ENCODE peak calls at places on chromosomes 4 and X, in six cellular contexts. One of them, this sample, is unnamed.

GRCh38 chr4:126051709-126052424 is 737.1 kb downstream of the FAT4 start:
- DNase-seq in sigmoid colon: no peak
- DNase-seq in neural progenitor cell: no peak
- DNase-seq in left lung: peak
- DNase-seq in choroid plexus epithelial cell: peak
- DNase-seq in fibroblast of lung: peak
- DNase-seq in this sample: no peak

GRCh38 chrX:1453390-1453783 is 678 bp upstream of the ASMTL start:
- DNase-seq in sigmoid colon: no peak
- DNase-seq in neural progenitor cell: no peak
- DNase-seq in left lung: no peak
- DNase-seq in choroid plexus epithelial cell: no peak
- DNase-seq in fibroblast of lung: no peak
- DNase-seq in this sample: no peak

GRCh38 chrX:13938053-13938765 is 91.5 kb downstream of the GEMIN8 start:
- DNase-seq in sigmoid colon: no peak
- DNase-seq in neural progenitor cell: peak
- DNase-seq in left lung: no peak
- DNase-seq in choroid plexus epithelial cell: no peak
- DNase-seq in fibroblast of lung: peak
- DNase-seq in this sample: peak

GRCh38 chrX:23505531-23506303 is 161.6 kb upstream of the PRDX4 start:
- DNase-seq in sigmoid colon: no peak
- DNase-seq in neural progenitor cell: peak
- DNase-seq in left lung: no peak
- DNase-seq in choroid plexus epithelial cell: no peak
- DNase-seq in fibroblast of lung: no peak
- DNase-seq in this sample: no peak

GRCh38 chr4:115113382-115114106 is at the start of gene NDST4:
- DNase-seq in sigmoid colon: no peak
- DNase-seq in neural progenitor cell: peak
- DNase-seq in left lung: no peak
- DNase-seq in choroid plexus epithelial cell: peak
- DNase-seq in fibroblast of lung: peak
- DNase-seq in this sample: no peak

GRCh38 chrX:45769919-45770582 is 569.4 kb upstream of the DIPK2B start:
- DNase-seq in sigmoid colon: peak
- DNase-seq in neural progenitor cell: peak
- DNase-seq in left lung: peak
- DNase-seq in choroid plexus epithelial cell: peak
- DNase-seq in fibroblast of lung: peak
- DNase-seq in this sample: peak

GRCh38 chr4:173281420-173282333 is 52.5 kb downstream of the HMGB2 start:
- DNase-seq in sigmoid colon: no peak
- DNase-seq in neural progenitor cell: no peak
- DNase-seq in left lung: no peak
- DNase-seq in choroid plexus epithelial cell: no peak
- DNase-seq in fibroblast of lung: no peak
- DNase-seq in this sample: no peak

GRCh38 chr4:99885063-99885664 is 9.1 kb downstream of the LAMTOR3 start:
- DNase-seq in sigmoid colon: no peak
- DNase-seq in neural progenitor cell: peak
- DNase-seq in left lung: no peak
- DNase-seq in choroid plexus epithelial cell: peak
- DNase-seq in fibroblast of lung: peak
- DNase-seq in this sample: no peak

GRCh38 chr4:1241466-1241935 is 7.4 kb downstream of the CTBP1 start:
- DNase-seq in sigmoid colon: no peak
- DNase-seq in neural progenitor cell: no peak
- DNase-seq in left lung: peak
- DNase-seq in choroid plexus epithelial cell: no peak
- DNase-seq in fibroblast of lung: no peak
- DNase-seq in this sample: no peak

GRCh38 chrX:49155243-49155899 is 7.2 kb upstream of the MAGIX start:
- DNase-seq in sigmoid colon: peak
- DNase-seq in neural progenitor cell: peak
- DNase-seq in left lung: peak
- DNase-seq in choroid plexus epithelial cell: peak
- DNase-seq in fibroblast of lung: peak
- DNase-seq in this sample: no peak

GRCh38 chrX:150730719-150731118 is 37.5 kb downstream of the MTMR1 start:
- DNase-seq in sigmoid colon: no peak
- DNase-seq in neural progenitor cell: no peak
- DNase-seq in left lung: no peak
- DNase-seq in choroid plexus epithelial cell: no peak
- DNase-seq in fibroblast of lung: peak
- DNase-seq in this sample: no peak

GRCh38 chr4:42104521-42104920 is 47.9 kb downstream of the BEND4 start:
- DNase-seq in sigmoid colon: no peak
- DNase-seq in neural progenitor cell: peak
- DNase-seq in left lung: no peak
- DNase-seq in choroid plexus epithelial cell: peak
- DNase-seq in fibroblast of lung: peak
- DNase-seq in this sample: no peak

GRCh38 chr4:19455196-19455595 is 796.5 kb upstream of the SLIT2 start:
- DNase-seq in sigmoid colon: no peak
- DNase-seq in neural progenitor cell: no peak
- DNase-seq in left lung: no peak
- DNase-seq in choroid plexus epithelial cell: no peak
- DNase-seq in fibroblast of lung: no peak
- DNase-seq in this sample: no peak

GRCh38 chrX:149909324-149910177 is 19.8 kb upstream of the HSFX4 start:
- DNase-seq in sigmoid colon: no peak
- DNase-seq in neural progenitor cell: no peak
- DNase-seq in left lung: no peak
- DNase-seq in choroid plexus epithelial cell: no peak
- DNase-seq in fibroblast of lung: no peak
- DNase-seq in this sample: no peak

GRCh38 chr4:161291222-161291621 is 872.6 kb downstream of the FSTL5 start:
- DNase-seq in sigmoid colon: no peak
- DNase-seq in neural progenitor cell: no peak
- DNase-seq in left lung: no peak
- DNase-seq in choroid plexus epithelial cell: no peak
- DNase-seq in fibroblast of lung: no peak
- DNase-seq in this sample: no peak

GRCh38 chrX:9995855-9996339 is 28.7 kb downstream of the CLDN34 start:
- DNase-seq in sigmoid colon: peak
- DNase-seq in neural progenitor cell: peak
- DNase-seq in left lung: peak
- DNase-seq in choroid plexus epithelial cell: peak
- DNase-seq in fibroblast of lung: peak
- DNase-seq in this sample: peak

GRCh38 chr4:144820706-144821105 is 174.8 kb downstream of the HHIP start:
- DNase-seq in sigmoid colon: no peak
- DNase-seq in neural progenitor cell: peak
- DNase-seq in left lung: no peak
- DNase-seq in choroid plexus epithelial cell: peak
- DNase-seq in fibroblast of lung: peak
- DNase-seq in this sample: no peak

GRCh38 chr4:128159967-128160366 is 98.9 kb downstream of the LARP1B start:
- DNase-seq in sigmoid colon: no peak
- DNase-seq in neural progenitor cell: no peak
- DNase-seq in left lung: no peak
- DNase-seq in choroid plexus epithelial cell: peak
- DNase-seq in fibroblast of lung: peak
- DNase-seq in this sample: no peak

GRCh38 chr4:30950737-30951136 is 230.6 kb downstream of the PCDH7 start:
- DNase-seq in sigmoid colon: no peak
- DNase-seq in neural progenitor cell: no peak
- DNase-seq in left lung: no peak
- DNase-seq in choroid plexus epithelial cell: no peak
- DNase-seq in fibroblast of lung: no peak
- DNase-seq in this sample: no peak

GRCh38 chr4:108049406-108049805 is 59.7 kb downstream of the HADH start:
- DNase-seq in sigmoid colon: no peak
- DNase-seq in neural progenitor cell: no peak
- DNase-seq in left lung: no peak
- DNase-seq in choroid plexus epithelial cell: no peak
- DNase-seq in fibroblast of lung: no peak
- DNase-seq in this sample: no peak

GRCh38 chr4:54227261-54228063 is 1.6 kb upstream of the PDGFRA start:
- DNase-seq in sigmoid colon: peak
- DNase-seq in neural progenitor cell: peak
- DNase-seq in left lung: peak
- DNase-seq in choroid plexus epithelial cell: peak
- DNase-seq in fibroblast of lung: peak
- DNase-seq in this sample: no peak

GRCh38 chr4:184427687-184428086 is 46.7 kb downstream of the IRF2 start:
- DNase-seq in sigmoid colon: no peak
- DNase-seq in neural progenitor cell: no peak
- DNase-seq in left lung: no peak
- DNase-seq in choroid plexus epithelial cell: no peak
- DNase-seq in fibroblast of lung: peak
- DNase-seq in this sample: no peak

GRCh38 chr4:23266401-23266800 is 573.7 kb downstream of the GBA3 start:
- DNase-seq in sigmoid colon: no peak
- DNase-seq in neural progenitor cell: peak
- DNase-seq in left lung: no peak
- DNase-seq in choroid plexus epithelial cell: no peak
- DNase-seq in fibroblast of lung: no peak
- DNase-seq in this sample: no peak

GRCh38 chrX:153954618-153955450 is 10.4 kb upstream of the RENBP start:
- DNase-seq in sigmoid colon: no peak
- DNase-seq in neural progenitor cell: no peak
- DNase-seq in left lung: no peak
- DNase-seq in choroid plexus epithelial cell: no peak
- DNase-seq in fibroblast of lung: no peak
- DNase-seq in this sample: no peak

GRCh38 chrX:153953342-153953830 is 8.9 kb upstream of the RENBP start:
- DNase-seq in sigmoid colon: peak
- DNase-seq in neural progenitor cell: peak
- DNase-seq in left lung: peak
- DNase-seq in choroid plexus epithelial cell: peak
- DNase-seq in fibroblast of lung: peak
- DNase-seq in this sample: peak

GRCh38 chrX:153952373-153953026 is 8.1 kb upstream of the RENBP start:
- DNase-seq in sigmoid colon: no peak
- DNase-seq in neural progenitor cell: no peak
- DNase-seq in left lung: no peak
- DNase-seq in choroid plexus epithelial cell: no peak
- DNase-seq in fibroblast of lung: no peak
- DNase-seq in this sample: no peak

GRCh38 chrX:153955451-153955732 is 10.9 kb upstream of the RENBP start:
- DNase-seq in sigmoid colon: no peak
- DNase-seq in neural progenitor cell: no peak
- DNase-seq in left lung: no peak
- DNase-seq in choroid plexus epithelial cell: no peak
- DNase-seq in fibroblast of lung: no peak
- DNase-seq in this sample: no peak

GRCh38 chrX:153953892-153954617 is 9.6 kb upstream of the RENBP start:
- DNase-seq in sigmoid colon: no peak
- DNase-seq in neural progenitor cell: no peak
- DNase-seq in left lung: no peak
- DNase-seq in choroid plexus epithelial cell: no peak
- DNase-seq in fibroblast of lung: no peak
- DNase-seq in this sample: no peak
- TF ChIP-seq CTCF in sigmoid colon: no peak
- TF ChIP-seq CTCF in neural progenitor cell: no peak
- TF ChIP-seq CTCF in left lung: no peak
- TF ChIP-seq CTCF in choroid plexus epithelial cell: no peak
- TF ChIP-seq CTCF in fibroblast of lung: no peak
- TF ChIP-seq CTCF in this sample: peak

GRCh38 chr4:85761803-85762202 is 286.9 kb downstream of the ARHGAP24 start:
- DNase-seq in sigmoid colon: peak
- DNase-seq in neural progenitor cell: no peak
- DNase-seq in left lung: peak
- DNase-seq in choroid plexus epithelial cell: peak
- DNase-seq in fibroblast of lung: peak
- DNase-seq in this sample: no peak

GRCh38 chr4:85755285-85755684 is 280.3 kb downstream of the ARHGAP24 start:
- DNase-seq in sigmoid colon: no peak
- DNase-seq in neural progenitor cell: no peak
- DNase-seq in left lung: no peak
- DNase-seq in choroid plexus epithelial cell: no peak
- DNase-seq in fibroblast of lung: no peak
- DNase-seq in this sample: no peak

GRCh38 chr4:85760521-85760920 is 285.6 kb downstream of the ARHGAP24 start:
- DNase-seq in sigmoid colon: no peak
- DNase-seq in neural progenitor cell: no peak
- DNase-seq in left lung: no peak
- DNase-seq in choroid plexus epithelial cell: no peak
- DNase-seq in fibroblast of lung: no peak
- DNase-seq in this sample: no peak

GRCh38 chr4:85759392-85759791 is 284.4 kb downstream of the ARHGAP24 start:
- DNase-seq in sigmoid colon: no peak
- DNase-seq in neural progenitor cell: no peak
- DNase-seq in left lung: no peak
- DNase-seq in choroid plexus epithelial cell: no peak
- DNase-seq in fibroblast of lung: no peak
- DNase-seq in this sample: no peak

DNA sequence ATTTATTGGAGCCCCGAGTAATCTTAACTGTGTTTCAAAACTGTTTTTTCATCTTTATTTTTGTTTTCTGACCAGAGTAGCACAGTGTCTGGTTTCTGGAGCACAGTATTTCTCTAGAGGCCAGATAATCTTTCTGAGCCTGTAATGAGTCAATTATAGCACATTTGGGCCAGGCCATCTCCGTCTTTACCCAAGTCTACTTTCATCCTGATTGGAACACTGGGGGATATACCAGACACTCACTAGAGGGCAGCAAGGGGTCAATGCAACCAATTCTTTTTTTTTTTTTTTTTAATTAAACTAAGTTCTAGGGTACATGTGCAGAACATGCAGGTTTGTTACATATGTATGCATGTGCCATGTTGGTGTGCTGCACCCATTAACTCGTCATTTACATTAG is 282.0 kb downstream of the ARHGAP24 start:
- DNase-seq in sigmoid colon: no peak
- DNase-seq in neural progenitor cell: peak
- DNase-seq in left lung: no peak
- DNase-seq in choroid plexus epithelial cell: peak
- DNase-seq in fibroblast of lung: peak
- DNase-seq in this sample: no peak
- TF ChIP-seq CTCF in sigmoid colon: peak
- TF ChIP-seq CTCF in neural progenitor cell: peak
- TF ChIP-seq CTCF in left lung: no peak
- TF ChIP-seq CTCF in choroid plexus epithelial cell: peak
- TF ChIP-seq CTCF in fibroblast of lung: peak
- TF ChIP-seq CTCF in this sample: peak

DNA sequence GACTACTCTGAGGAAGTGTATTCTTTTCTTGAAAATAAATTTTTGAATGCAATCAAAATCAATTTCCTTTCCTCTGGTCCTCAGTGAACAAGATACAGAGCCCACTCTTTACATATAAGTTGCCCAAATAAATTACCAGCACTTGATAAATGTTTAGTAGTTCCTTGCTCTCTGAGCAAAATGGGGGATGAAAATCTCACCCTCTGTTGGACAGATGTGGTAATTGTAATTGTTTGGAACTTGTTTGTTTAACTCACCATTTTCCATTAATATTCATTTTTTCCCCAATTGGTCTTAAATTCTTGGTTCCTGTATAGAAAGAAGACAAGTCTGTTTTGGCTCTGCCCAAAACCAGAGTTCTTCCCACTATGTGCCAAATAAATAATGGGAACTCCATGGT is 146.3 kb downstream of the LDB2 start:
- DNase-seq in sigmoid colon: no peak
- DNase-seq in neural progenitor cell: no peak
- DNase-seq in left lung: no peak
- DNase-seq in choroid plexus epithelial cell: peak
- DNase-seq in fibroblast of lung: no peak
- DNase-seq in this sample: no peak
- TF ChIP-seq CTCF in sigmoid colon: no peak
- TF ChIP-seq CTCF in neural progenitor cell: peak
- TF ChIP-seq CTCF in left lung: no peak
- TF ChIP-seq CTCF in choroid plexus epithelial cell: peak
- TF ChIP-seq CTCF in fibroblast of lung: peak
- TF ChIP-seq CTCF in this sample: peak

GRCh38 chr4:140704964-140705363 is 51.2 kb downstream of the TBC1D9 start:
- DNase-seq in sigmoid colon: no peak
- DNase-seq in neural progenitor cell: no peak
- DNase-seq in left lung: no peak
- DNase-seq in choroid plexus epithelial cell: no peak
- DNase-seq in fibroblast of lung: no peak
- DNase-seq in this sample: no peak
- TF ChIP-seq CTCF in sigmoid colon: no peak
- TF ChIP-seq CTCF in neural progenitor cell: no peak
- TF ChIP-seq CTCF in left lung: no peak
- TF ChIP-seq CTCF in choroid plexus epithelial cell: no peak
- TF ChIP-seq CTCF in fibroblast of lung: no peak
- TF ChIP-seq CTCF in this sample: no peak

This sample was measured in progenitor cell of endocrine pancreas.